ENCODE peak calls at places on chromosome 10, in five cellular contexts. T is stimulated activated CD4-positive, alpha-beta T cell treated with anti-CD3 and anti-CD28 coated beads, Interleukin-2, amount 100 ng/mL, for 48 hours; R is lung microvascular endothelial cell; Y is endothelial cell; H is OCI-LY7. D is an unnamed sample.

GRCh38 chr10:121216721-121217181 is 365.6 kb downstream of the WDR11 start:
- DNase-seq in T (no peak), R (no peak), Y (no peak), H (no peak), D (no peak)

GRCh38 chr10:89921422-89921821 is 220.0 kb downstream of the KIF20B start:
- DNase-seq in T (no peak), R (no peak), Y (no peak), H (no peak), D (no peak)

GRCh38 chr10:68172324-68172723 is 59.6 kb downstream of the ATOH7 start:
- DNase-seq in T (no peak), R (no peak), Y (no peak), H (peak), D (no peak)

GRCh38 chr10:987906-988666 is at the start of gene GTPBP4:
- DNase-seq in T (peak), R (peak), Y (peak), H (peak), D (peak)

GRCh38 chr10:11402392-11402791 is 209.1 kb downstream of the USP6NL start:
- DNase-seq in T (no peak), R (no peak), Y (no peak), H (no peak), D (no peak)

GRCh38 chr10:122531935-122532334 is 28.6 kb upstream of the DMBT1 start:
- DNase-seq in T (no peak), R (no peak), Y (no peak), H (no peak), D (no peak)

GRCh38 chr10:88456730-88457129 is 126.4 kb downstream of the RNLS start:
- DNase-seq in T (no peak), R (no peak), Y (no peak), H (no peak), D (no peak)

GRCh38 chr10:99520040-99520803 is 12.5 kb upstream of the NKX2-3 start:
- DNase-seq in T (no peak), R (no peak), Y (no peak), H (no peak), D (no peak)

GRCh38 chr10:67306588-67307205 is 380.9 kb downstream of the LRRTM3 start:
- DNase-seq in T (no peak), R (peak), Y (no peak), H (peak), D (peak)

GRCh38 chr10:72320676-72321247 is 34.0 kb downstream of the DNAJB12 start:
- DNase-seq in T (peak), R (peak), Y (no peak), H (peak), D (peak)

GRCh38 chr10:106711313-106711906 is 453.1 kb downstream of the SORCS1 start:
- DNase-seq in T (peak), R (peak), Y (peak), H (peak), D (peak)

GRCh38 chr10:78259394-78259793 is 225.7 kb downstream of the RPS24 start:
- DNase-seq in T (no peak), R (no peak), Y (no peak), H (no peak), D (no peak)

GRCh38 chr10:116608683-116609594 is 11.8 kb upstream of the PNLIPRP2 start:
- DNase-seq in T (no peak), R (no peak), Y (no peak), H (no peak), D (no peak)

GRCh38 chr10:129904323-129904722 is 59.8 kb downstream of the EBF3 start:
- DNase-seq in T (no peak), R (no peak), Y (no peak), H (no peak), D (no peak)

GRCh38 chr10:14010083-14010551 is 320.6 kb downstream of the FRMD4A start:
- DNase-seq in T (no peak), R (peak), Y (no peak), H (no peak), D (peak)

GRCh38 chr10:117675516-117675915 is 133.0 kb downstream of the EMX2 start:
- DNase-seq in T (no peak), R (no peak), Y (no peak), H (no peak), D (no peak)

GRCh38 chr10:92789067-92789466 is 59.3 kb upstream of the EXOC6 start:
- DNase-seq in T (no peak), R (no peak), Y (no peak), H (peak), D (no peak)

GRCh38 chr10:3091346-3091787 is 24.0 kb downstream of the PFKP start:
- DNase-seq in T (no peak), R (peak), Y (no peak), H (no peak), D (no peak)

GRCh38 chr10:58593008-58593407 is 80.3 kb downstream of the BICC1 start:
- DNase-seq in T (no peak), R (no peak), Y (peak), H (no peak), D (no peak)

GRCh38 chr10:86360657-86361056 is 5.9 kb downstream of the GRID1 start:
- DNase-seq in T (no peak), R (no peak), Y (no peak), H (no peak), D (no peak)

GRCh38 chr10:29555746-29556481 is 78.9 kb downstream of the SVIL start:
- DNase-seq in T (no peak), R (peak), Y (no peak), H (no peak), D (no peak)

GRCh38 chr10:75071164-75071489 is 40.3 kb upstream of the SAMD8 start:
- DNase-seq in T (no peak), R (peak), Y (no peak), H (no peak), D (peak)

GRCh38 chr10:114703377-114704125 is 45.5 kb upstream of the ABLIM1 start:
- DNase-seq in T (no peak), R (peak), Y (peak), H (peak), D (peak)

GRCh38 chr10:4196948-4197390 is 412.0 kb upstream of the KLF6 start:
- DNase-seq in T (no peak), R (peak), Y (no peak), H (no peak), D (no peak)

GRCh38 chr10:104081998-104082397 is 3.7 kb downstream of the COL17A1 start:
- DNase-seq in T (no peak), R (no peak), Y (no peak), H (no peak), D (no peak)

GRCh38 chr10:88428442-88428841 is 154.7 kb downstream of the RNLS start:
- DNase-seq in T (no peak), R (no peak), Y (no peak), H (no peak), D (no peak)

GRCh38 chr10:126001579-126001978 is 105.2 kb downstream of the FANK1 start:
- DNase-seq in T (no peak), R (no peak), Y (no peak), H (no peak), D (no peak)

GRCh38 chr10:27157150-27157549 is 2.0 kb downstream of the MASTL start:
- DNase-seq in T (no peak), R (peak), Y (no peak), H (no peak), D (no peak)

GRCh38 chr10:69934768-69935167 is 117.9 kb upstream of the MACROH2A2 start:
- DNase-seq in T (no peak), R (no peak), Y (no peak), H (no peak), D (peak)

GRCh38 chr10:79067241-79068202 is 1.2 kb upstream of the ZMIZ1 start:
- DNase-seq in T (peak), R (peak), Y (peak), H (peak), D (peak)

GRCh38 chr10:29804025-29804852 is 169.5 kb upstream of the SVIL start:
- DNase-seq in T (no peak), R (peak), Y (no peak), H (no peak), D (peak)

GRCh38 chr10:99784025-99784730 is 1.7 kb downstream of the ABCC2 start:
- DNase-seq in T (no peak), R (peak), Y (no peak), H (no peak), D (peak)

GRCh38 chr10:102153093-102153620 is 968 bp downstream of the NOLC1 start:
- DNase-seq in T (no peak), R (no peak), Y (no peak), H (no peak), D (no peak)

GRCh38 chr10:416091-416515 is 273.4 kb downstream of the DIP2C start:
- DNase-seq in T (no peak), R (no peak), Y (peak), H (peak), D (no peak)

GRCh38 chr10:118968482-118968881 is 61.0 kb upstream of the NANOS1 start:
- DNase-seq in T (no peak), R (no peak), Y (no peak), H (no peak), D (no peak)

GRCh38 chr10:21002097-21002878 is 105.2 kb upstream of the NEBL start:
- DNase-seq in T (no peak), R (peak), Y (no peak), H (no peak), D (no peak)

GRCh38 chr10:50231515-50232260 is 19.6 kb downstream of the ASAH2 start:
- DNase-seq in T (no peak), R (no peak), Y (no peak), H (no peak), D (no peak)

GRCh38 chr10:99431190-99431549 is 746 bp upstream of the GOT1 start:
- DNase-seq in T (no peak), R (peak), Y (peak), H (peak), D (peak)